ENCODE peak calls at places on chromosomes 16 and 17, in ten cellular contexts. One of them, this sample, is unnamed.

GRCh38 chr17:21279198-21279535 is 5.3 kb upstream of the MAP2K3 start:
- DNase-seq in anterior cingulate cortex: no peak
- DNase-seq in activated T-helper 1 cell treated with anti-CD3 and anti-CD28 coated beads, Interleukin-2, amount 50 U/mL, for 16 hours: no peak
- DNase-seq in KBM-7: no peak
- DNase-seq in skeletal muscle cell: no peak
- DNase-seq in neural crest cell: no peak
- DNase-seq in heart left ventricle: no peak
- DNase-seq in GM10248: no peak
- DNase-seq in fibroblast of lung: no peak
- DNase-seq in ELR: no peak
- DNase-seq in this sample: no peak

GRCh38 chr17:75159196-75160031 is 5.1 kb upstream of the JPT1 start:
- DNase-seq in anterior cingulate cortex: no peak
- DNase-seq in activated T-helper 1 cell treated with anti-CD3 and anti-CD28 coated beads, Interleukin-2, amount 50 U/mL, for 16 hours: no peak
- DNase-seq in KBM-7: no peak
- DNase-seq in skeletal muscle cell: no peak
- DNase-seq in neural crest cell: no peak
- DNase-seq in heart left ventricle: no peak
- DNase-seq in GM10248: no peak
- DNase-seq in fibroblast of lung: peak; percentile 78
- DNase-seq in ELR: peak; percentile 81
- DNase-seq in this sample: no peak

GRCh38 chr16:66272461-66272860 is 94.0 kb upstream of the CDH5 start:
- DNase-seq in anterior cingulate cortex: no peak
- DNase-seq in activated T-helper 1 cell treated with anti-CD3 and anti-CD28 coated beads, Interleukin-2, amount 50 U/mL, for 16 hours: no peak
- DNase-seq in KBM-7: no peak
- DNase-seq in skeletal muscle cell: no peak
- DNase-seq in neural crest cell: no peak
- DNase-seq in heart left ventricle: no peak
- DNase-seq in GM10248: no peak
- DNase-seq in fibroblast of lung: no peak
- DNase-seq in ELR: no peak
- DNase-seq in this sample: no peak

GRCh38 chr17:54754560-54754959 is 146.1 kb upstream of the TOM1L1 start:
- DNase-seq in anterior cingulate cortex: no peak
- DNase-seq in activated T-helper 1 cell treated with anti-CD3 and anti-CD28 coated beads, Interleukin-2, amount 50 U/mL, for 16 hours: no peak
- DNase-seq in KBM-7: peak; percentile 42
- DNase-seq in skeletal muscle cell: no peak
- DNase-seq in neural crest cell: no peak
- DNase-seq in heart left ventricle: no peak
- DNase-seq in GM10248: peak; percentile 15
- DNase-seq in fibroblast of lung: no peak
- DNase-seq in ELR: no peak
- DNase-seq in this sample: no peak

GRCh38 chr17:11928436-11928835 is 68.8 kb downstream of the ZNF18 start:
- DNase-seq in anterior cingulate cortex: no peak
- DNase-seq in activated T-helper 1 cell treated with anti-CD3 and anti-CD28 coated beads, Interleukin-2, amount 50 U/mL, for 16 hours: no peak
- DNase-seq in KBM-7: no peak
- DNase-seq in skeletal muscle cell: no peak
- DNase-seq in neural crest cell: no peak
- DNase-seq in heart left ventricle: no peak
- DNase-seq in GM10248: no peak
- DNase-seq in fibroblast of lung: no peak
- DNase-seq in ELR: no peak
- DNase-seq in this sample: no peak

GRCh38 chr17:61239261-61239660 is 160.4 kb upstream of the TBX2 start:
- DNase-seq in anterior cingulate cortex: no peak
- DNase-seq in activated T-helper 1 cell treated with anti-CD3 and anti-CD28 coated beads, Interleukin-2, amount 50 U/mL, for 16 hours: no peak
- DNase-seq in KBM-7: no peak
- DNase-seq in skeletal muscle cell: no peak
- DNase-seq in neural crest cell: no peak
- DNase-seq in heart left ventricle: no peak
- DNase-seq in GM10248: no peak
- DNase-seq in fibroblast of lung: peak; percentile 42
- DNase-seq in ELR: no peak
- DNase-seq in this sample: no peak

GRCh38 chr16:58187657-58188430 is 10.1 kb downstream of the CSNK2A2 start:
- DNase-seq in anterior cingulate cortex: no peak
- DNase-seq in activated T-helper 1 cell treated with anti-CD3 and anti-CD28 coated beads, Interleukin-2, amount 50 U/mL, for 16 hours: no peak
- DNase-seq in KBM-7: no peak
- DNase-seq in skeletal muscle cell: no peak
- DNase-seq in neural crest cell: no peak
- DNase-seq in heart left ventricle: no peak
- DNase-seq in GM10248: no peak
- DNase-seq in fibroblast of lung: no peak
- DNase-seq in ELR: no peak
- DNase-seq in this sample: no peak

GRCh38 chr17:78258323-78259229 is 27.1 kb downstream of the TMEM235 start:
- DNase-seq in anterior cingulate cortex: no peak
- DNase-seq in activated T-helper 1 cell treated with anti-CD3 and anti-CD28 coated beads, Interleukin-2, amount 50 U/mL, for 16 hours: peak; percentile 59
- DNase-seq in KBM-7: peak; percentile 83
- DNase-seq in skeletal muscle cell: no peak
- DNase-seq in neural crest cell: no peak
- DNase-seq in heart left ventricle: peak; percentile 52
- DNase-seq in GM10248: no peak
- DNase-seq in fibroblast of lung: peak; percentile 32
- DNase-seq in ELR: no peak
- DNase-seq in this sample: no peak

GRCh38 chr17:8235676-8236075 is 12.2 kb downstream of the CTC1 start:
- DNase-seq in anterior cingulate cortex: no peak
- DNase-seq in activated T-helper 1 cell treated with anti-CD3 and anti-CD28 coated beads, Interleukin-2, amount 50 U/mL, for 16 hours: no peak
- DNase-seq in KBM-7: no peak
- DNase-seq in skeletal muscle cell: no peak
- DNase-seq in neural crest cell: no peak
- DNase-seq in heart left ventricle: no peak
- DNase-seq in GM10248: no peak
- DNase-seq in fibroblast of lung: no peak
- DNase-seq in ELR: no peak
- DNase-seq in this sample: no peak

GRCh38 chr16:85755929-85756768 is 5.3 kb upstream of the C16orf74 start:
- DNase-seq in anterior cingulate cortex: no peak
- DNase-seq in activated T-helper 1 cell treated with anti-CD3 and anti-CD28 coated beads, Interleukin-2, amount 50 U/mL, for 16 hours: no peak
- DNase-seq in KBM-7: no peak
- DNase-seq in skeletal muscle cell: no peak
- DNase-seq in neural crest cell: no peak
- DNase-seq in heart left ventricle: no peak
- DNase-seq in GM10248: peak; percentile 76
- DNase-seq in fibroblast of lung: peak; percentile 47
- DNase-seq in ELR: peak; percentile 45
- DNase-seq in this sample: no peak

GRCh38 chr16:30112197-30113030 is 923 bp downstream of the GDPD3 start:
- DNase-seq in anterior cingulate cortex: no peak
- DNase-seq in activated T-helper 1 cell treated with anti-CD3 and anti-CD28 coated beads, Interleukin-2, amount 50 U/mL, for 16 hours: peak; percentile 39
- DNase-seq in KBM-7: peak; percentile 45
- DNase-seq in skeletal muscle cell: no peak
- DNase-seq in neural crest cell: peak; percentile 61
- DNase-seq in heart left ventricle: peak; percentile 35
- DNase-seq in GM10248: peak; percentile 86
- DNase-seq in fibroblast of lung: peak; percentile 30
- DNase-seq in ELR: peak; percentile 56
- DNase-seq in this sample: peak; percentile 52

GRCh38 chr17:75327757-75328156 is 38.5 kb upstream of the SLC25A19 start:
- DNase-seq in anterior cingulate cortex: no peak
- DNase-seq in activated T-helper 1 cell treated with anti-CD3 and anti-CD28 coated beads, Interleukin-2, amount 50 U/mL, for 16 hours: no peak
- DNase-seq in KBM-7: no peak
- DNase-seq in skeletal muscle cell: no peak
- DNase-seq in neural crest cell: no peak
- DNase-seq in heart left ventricle: no peak
- DNase-seq in GM10248: no peak
- DNase-seq in fibroblast of lung: no peak
- DNase-seq in ELR: no peak
- DNase-seq in this sample: no peak

GRCh38 chr16:87968541-87968940 is 17.3 kb downstream of the BANP start:
- DNase-seq in anterior cingulate cortex: no peak
- DNase-seq in activated T-helper 1 cell treated with anti-CD3 and anti-CD28 coated beads, Interleukin-2, amount 50 U/mL, for 16 hours: no peak
- DNase-seq in KBM-7: no peak
- DNase-seq in skeletal muscle cell: peak; percentile 54
- DNase-seq in neural crest cell: no peak
- DNase-seq in heart left ventricle: no peak
- DNase-seq in GM10248: no peak
- DNase-seq in fibroblast of lung: peak; percentile 94
- DNase-seq in ELR: no peak
- DNase-seq in this sample: no peak

GRCh38 chr17:77770331-77771105 is 188.0 kb upstream of the TNRC6C start:
- DNase-seq in anterior cingulate cortex: no peak
- DNase-seq in activated T-helper 1 cell treated with anti-CD3 and anti-CD28 coated beads, Interleukin-2, amount 50 U/mL, for 16 hours: no peak
- DNase-seq in KBM-7: no peak
- DNase-seq in skeletal muscle cell: peak; percentile 86
- DNase-seq in neural crest cell: no peak
- DNase-seq in heart left ventricle: peak; percentile 36
- DNase-seq in GM10248: no peak
- DNase-seq in fibroblast of lung: peak; percentile 92
- DNase-seq in ELR: peak; percentile 60
- DNase-seq in this sample: peak; percentile 17

GRCh38 chr17:57747221-57748017 is 2.3 kb upstream of the CCDC182 start:
- DNase-seq in anterior cingulate cortex: peak; percentile 5
- DNase-seq in activated T-helper 1 cell treated with anti-CD3 and anti-CD28 coated beads, Interleukin-2, amount 50 U/mL, for 16 hours: peak; percentile 2
- DNase-seq in KBM-7: peak; percentile 70
- DNase-seq in skeletal muscle cell: peak; percentile 30
- DNase-seq in neural crest cell: peak; percentile 33
- DNase-seq in heart left ventricle: no peak
- DNase-seq in GM10248: peak; percentile 68
- DNase-seq in fibroblast of lung: peak; percentile 57
- DNase-seq in ELR: peak; percentile 76
- DNase-seq in this sample: peak; percentile 83

GRCh38 chr17:40542562-40543411 is 22.5 kb downstream of the CCR7 start:
- DNase-seq in anterior cingulate cortex: no peak
- DNase-seq in activated T-helper 1 cell treated with anti-CD3 and anti-CD28 coated beads, Interleukin-2, amount 50 U/mL, for 16 hours: no peak
- DNase-seq in KBM-7: no peak
- DNase-seq in skeletal muscle cell: peak; percentile 99
- DNase-seq in neural crest cell: no peak
- DNase-seq in heart left ventricle: peak; percentile 83
- DNase-seq in GM10248: peak; percentile 71
- DNase-seq in fibroblast of lung: peak; percentile 90
- DNase-seq in ELR: peak; percentile 76
- DNase-seq in this sample: peak; percentile 50

GRCh38 chr16:31513126-31513525 is 4.9 kb upstream of the RUSF1 start:
- DNase-seq in anterior cingulate cortex: no peak
- DNase-seq in activated T-helper 1 cell treated with anti-CD3 and anti-CD28 coated beads, Interleukin-2, amount 50 U/mL, for 16 hours: no peak
- DNase-seq in KBM-7: no peak
- DNase-seq in skeletal muscle cell: peak; percentile 41
- DNase-seq in neural crest cell: no peak
- DNase-seq in heart left ventricle: no peak
- DNase-seq in GM10248: no peak
- DNase-seq in fibroblast of lung: peak; percentile 72
- DNase-seq in ELR: peak; percentile 80
- DNase-seq in this sample: no peak

GRCh38 chr17:19386276-19386863 is 620 bp downstream of the MFAP4 start:
- DNase-seq in anterior cingulate cortex: no peak
- DNase-seq in activated T-helper 1 cell treated with anti-CD3 and anti-CD28 coated beads, Interleukin-2, amount 50 U/mL, for 16 hours: no peak
- DNase-seq in KBM-7: no peak
- DNase-seq in skeletal muscle cell: peak; percentile 92
- DNase-seq in neural crest cell: no peak
- DNase-seq in heart left ventricle: no peak
- DNase-seq in GM10248: no peak
- DNase-seq in fibroblast of lung: peak; percentile 82
- DNase-seq in ELR: peak; percentile 96
- DNase-seq in this sample: no peak

GRCh38 chr16:975313-975690 is 4.5 kb upstream of the LMF1 start:
- DNase-seq in anterior cingulate cortex: no peak
- DNase-seq in activated T-helper 1 cell treated with anti-CD3 and anti-CD28 coated beads, Interleukin-2, amount 50 U/mL, for 16 hours: no peak
- DNase-seq in KBM-7: no peak
- DNase-seq in skeletal muscle cell: no peak
- DNase-seq in neural crest cell: no peak
- DNase-seq in heart left ventricle: no peak
- DNase-seq in GM10248: no peak
- DNase-seq in fibroblast of lung: no peak
- DNase-seq in ELR: no peak
- DNase-seq in this sample: no peak

GRCh38 chr16:10169031-10169430 is 13.2 kb downstream of the GRIN2A start:
- DNase-seq in anterior cingulate cortex: no peak
- DNase-seq in activated T-helper 1 cell treated with anti-CD3 and anti-CD28 coated beads, Interleukin-2, amount 50 U/mL, for 16 hours: no peak
- DNase-seq in KBM-7: no peak
- DNase-seq in skeletal muscle cell: no peak
- DNase-seq in neural crest cell: no peak
- DNase-seq in heart left ventricle: no peak
- DNase-seq in GM10248: no peak
- DNase-seq in fibroblast of lung: no peak
- DNase-seq in ELR: no peak
- DNase-seq in this sample: no peak

GRCh38 chr17:33964344-33964979 is 290.6 kb upstream of the CCL2 start:
- DNase-seq in anterior cingulate cortex: no peak
- DNase-seq in activated T-helper 1 cell treated with anti-CD3 and anti-CD28 coated beads, Interleukin-2, amount 50 U/mL, for 16 hours: no peak
- DNase-seq in KBM-7: peak; percentile 30
- DNase-seq in skeletal muscle cell: no peak
- DNase-seq in neural crest cell: no peak
- DNase-seq in heart left ventricle: no peak
- DNase-seq in GM10248: peak; percentile 80
- DNase-seq in fibroblast of lung: no peak
- DNase-seq in ELR: no peak
- DNase-seq in this sample: peak; percentile 28

GRCh38 chr17:43405861-43406260 is 7.1 kb downstream of the ARL4D start:
- DNase-seq in anterior cingulate cortex: no peak
- DNase-seq in activated T-helper 1 cell treated with anti-CD3 and anti-CD28 coated beads, Interleukin-2, amount 50 U/mL, for 16 hours: no peak
- DNase-seq in KBM-7: no peak
- DNase-seq in skeletal muscle cell: no peak
- DNase-seq in neural crest cell: no peak
- DNase-seq in heart left ventricle: no peak
- DNase-seq in GM10248: no peak
- DNase-seq in fibroblast of lung: peak; percentile 72
- DNase-seq in ELR: no peak
- DNase-seq in this sample: no peak

GRCh38 chr17:78001182-78001581 is 42.7 kb downstream of the TNRC6C start:
- DNase-seq in anterior cingulate cortex: no peak
- DNase-seq in activated T-helper 1 cell treated with anti-CD3 and anti-CD28 coated beads, Interleukin-2, amount 50 U/mL, for 16 hours: no peak
- DNase-seq in KBM-7: no peak
- DNase-seq in skeletal muscle cell: no peak
- DNase-seq in neural crest cell: no peak
- DNase-seq in heart left ventricle: no peak
- DNase-seq in GM10248: no peak
- DNase-seq in fibroblast of lung: peak; percentile 9
- DNase-seq in ELR: no peak
- DNase-seq in this sample: no peak

GRCh38 chr17:28925912-28926365 is 23.1 kb upstream of the DHRS13 start:
- DNase-seq in anterior cingulate cortex: no peak
- DNase-seq in activated T-helper 1 cell treated with anti-CD3 and anti-CD28 coated beads, Interleukin-2, amount 50 U/mL, for 16 hours: peak; percentile 20
- DNase-seq in KBM-7: peak; percentile 66
- DNase-seq in skeletal muscle cell: peak; percentile 72
- DNase-seq in neural crest cell: no peak
- DNase-seq in heart left ventricle: no peak
- DNase-seq in GM10248: peak; percentile 51
- DNase-seq in fibroblast of lung: peak; percentile 93
- DNase-seq in ELR: peak; percentile 91
- DNase-seq in this sample: no peak

GRCh38 chr16:8644513-8645140 is 23.1 kb downstream of the METTL22 start:
- DNase-seq in anterior cingulate cortex: no peak
- DNase-seq in activated T-helper 1 cell treated with anti-CD3 and anti-CD28 coated beads, Interleukin-2, amount 50 U/mL, for 16 hours: no peak
- DNase-seq in KBM-7: peak; percentile 94
- DNase-seq in skeletal muscle cell: no peak
- DNase-seq in neural crest cell: no peak
- DNase-seq in heart left ventricle: peak; percentile 34
- DNase-seq in GM10248: no peak
- DNase-seq in fibroblast of lung: no peak
- DNase-seq in ELR: no peak
- DNase-seq in this sample: peak; percentile 43

GRCh38 chr17:42608692-42609181 is 437 bp downstream of the RETREG3 start:
- DNase-seq in anterior cingulate cortex: no peak
- DNase-seq in activated T-helper 1 cell treated with anti-CD3 and anti-CD28 coated beads, Interleukin-2, amount 50 U/mL, for 16 hours: no peak
- DNase-seq in KBM-7: no peak
- DNase-seq in skeletal muscle cell: no peak
- DNase-seq in neural crest cell: peak; percentile 14
- DNase-seq in heart left ventricle: no peak
- DNase-seq in GM10248: no peak
- DNase-seq in fibroblast of lung: no peak
- DNase-seq in ELR: peak; percentile 36
- DNase-seq in this sample: no peak

GRCh38 chr17:65062168-65062915 is 5.8 kb upstream of the GNA13 start:
- DNase-seq in anterior cingulate cortex: no peak
- DNase-seq in activated T-helper 1 cell treated with anti-CD3 and anti-CD28 coated beads, Interleukin-2, amount 50 U/mL, for 16 hours: no peak
- DNase-seq in KBM-7: no peak
- DNase-seq in skeletal muscle cell: no peak
- DNase-seq in neural crest cell: no peak
- DNase-seq in heart left ventricle: no peak
- DNase-seq in GM10248: no peak
- DNase-seq in fibroblast of lung: no peak
- DNase-seq in ELR: no peak
- DNase-seq in this sample: no peak

GRCh38 chr17:45101883-45102811 is 30.2 kb downstream of the PLCD3 start:
- DNase-seq in anterior cingulate cortex: no peak
- DNase-seq in activated T-helper 1 cell treated with anti-CD3 and anti-CD28 coated beads, Interleukin-2, amount 50 U/mL, for 16 hours: no peak
- DNase-seq in KBM-7: no peak
- DNase-seq in skeletal muscle cell: no peak
- DNase-seq in neural crest cell: no peak
- DNase-seq in heart left ventricle: no peak
- DNase-seq in GM10248: no peak
- DNase-seq in fibroblast of lung: no peak
- DNase-seq in ELR: no peak
- DNase-seq in this sample: no peak